ENCODE peak calls at places on chromosome 6, in six cellular contexts. D is AG08395; Q is HTR-8/SVneo; K is anterior cingulate cortex; G is brain microvascular endothelial cell; U is naive thymus-derived CD4-positive, alpha-beta T cell. P is an unnamed sample.

GRCh38 chr6:135233676-135234491 is 52.8 kb downstream of the MYB start:
- DNase-seq in D (no peak), Q (no peak), K (no peak), G (no peak), U (no peak), P (no peak)

GRCh38 chr6:1817033-1817761 is 207.5 kb downstream of the FOXC1 start:
- DNase-seq in D (no peak), Q (no peak), K (no peak), G (no peak), U (no peak), P (no peak)

GRCh38 chr6:11366183-11366933 is 133.9 kb upstream of the NEDD9 start:
- DNase-seq in D (no peak), Q (no peak), K (no peak), G (no peak), U (no peak), P (no peak)

GRCh38 chr6:157519255-157520116 is 138.5 kb downstream of the ZDHHC14 start:
- DNase-seq in D (no peak), Q (no peak), K (no peak), G (no peak), U (no peak), P (no peak)

GRCh38 chr6:31070711-31071197 is 41.6 kb downstream of the C6orf15 start:
- DNase-seq in D (peak; percentile 76), Q (peak; percentile 82), K (peak; percentile 50), G (peak; percentile 78), U (no peak), P (no peak)

GRCh38 chr6:35664945-35665344 is 23.8 kb downstream of the FKBP5 start:
- DNase-seq in D (no peak), Q (no peak), K (no peak), G (no peak), U (no peak), P (no peak)

GRCh38 chr6:111565316-111566221 is 40.1 kb downstream of the TRAF3IP2 start:
- DNase-seq in D (no peak), Q (no peak), K (no peak), G (no peak), U (no peak), P (no peak)

GRCh38 chr6:108114861-108115597 is 40.5 kb upstream of the OSTM1 start:
- DNase-seq in D (peak; percentile 55), Q (no peak), K (peak; percentile 35), G (peak; percentile 59), U (no peak), P (no peak)

GRCh38 chr6:44512868-44513641 is 125.5 kb downstream of the CDC5L start:
- DNase-seq in D (no peak), Q (no peak), K (peak; percentile 16), G (no peak), U (no peak), P (no peak)

GRCh38 chr6:168139121-168139520 is 60.1 kb upstream of the FRMD1 start:
- DNase-seq in D (no peak), Q (no peak), K (no peak), G (no peak), U (no peak), P (no peak)

GRCh38 chr6:167124753-167125152 is 1.9 kb downstream of the CCR6 start:
- DNase-seq in D (no peak), Q (no peak), K (no peak), G (no peak), U (no peak), P (no peak)

GRCh38 chr6:29792123-29793035 is 35.2 kb upstream of the HLA-G start:
- DNase-seq in D (peak; percentile 58), Q (no peak), K (peak; percentile 49), G (no peak), U (peak; percentile 68), P (no peak)

GRCh38 chr6:154370545-154370944 is 13.9 kb upstream of the IPCEF1 start:
- DNase-seq in D (peak; percentile 64), Q (peak; percentile 27), K (no peak), G (peak; percentile 47), U (peak; percentile 24), P (no peak)

GRCh38 chr6:36839819-36840379 is 655 bp upstream of the CPNE5 start:
- DNase-seq in D (peak; percentile 50), Q (no peak), K (peak; percentile 49), G (no peak), U (peak; percentile 41), P (no peak)

GRCh38 chr6:82458705-82459104 is 95.1 kb downstream of the TPBG start:
- DNase-seq in D (no peak), Q (no peak), K (no peak), G (no peak), U (no peak), P (no peak)

GRCh38 chr6:105270511-105270910 is 90.7 kb upstream of the POPDC3 start:
- DNase-seq in D (peak; percentile 36), Q (no peak), K (no peak), G (no peak), U (no peak), P (no peak)

GRCh38 chr6:163023700-163024099 is 295.9 kb downstream of the PACRG start:
- DNase-seq in D (no peak), Q (no peak), K (no peak), G (no peak), U (no peak), P (no peak)

GRCh38 chr6:30810813-30811329 is 66.5 kb upstream of the IER3 start:
- DNase-seq in D (no peak), Q (no peak), K (no peak), G (no peak), U (no peak), P (no peak)

GRCh38 chr6:12114055-12114503 is 102.0 kb downstream of the HIVEP1 start:
- DNase-seq in D (no peak), Q (no peak), K (no peak), G (no peak), U (no peak), P (no peak)

GRCh38 chr6:145502417-145502816 is 232.9 kb downstream of the EPM2A start:
- DNase-seq in D (no peak), Q (no peak), K (no peak), G (no peak), U (no peak), P (no peak)

GRCh38 chr6:151494235-151494950 is 576 bp downstream of the CCDC170 start:
- DNase-seq in D (peak; percentile 41), Q (no peak), K (peak; percentile 28), G (peak; percentile 32), U (no peak), P (no peak)

GRCh38 chr6:149851461-149851860 is 12.7 kb downstream of the LRP11 start:
- DNase-seq in D (no peak), Q (no peak), K (no peak), G (peak; percentile 43), U (no peak), P (no peak)

GRCh38 chr6:90186637-90187361 is 109.8 kb downstream of the BACH2 start:
- DNase-seq in D (no peak), Q (no peak), K (no peak), G (no peak), U (peak; percentile 75), P (no peak)

GRCh38 chr6:138404666-138405337 is 779 bp downstream of the HEBP2 start:
- DNase-seq in D (peak; percentile 24), Q (no peak), K (peak; percentile 10), G (no peak), U (peak; percentile 46), P (no peak)

GRCh38 chr6:97186416-97186999 is 96.5 kb downstream of the MMS22L start:
- DNase-seq in D (peak; percentile 64), Q (peak; percentile 13), K (peak; percentile 30), G (peak; percentile 64), U (peak; percentile 51), P (peak; percentile 38)

GRCh38 chr6:148629197-148629909 is 117.5 kb upstream of the UST start:
- DNase-seq in D (peak; percentile 85), Q (no peak), K (no peak), G (no peak), U (no peak), P (no peak)

GRCh38 chr6:161401910-161402309 is 128.0 kb upstream of the AGPAT4 start:
- DNase-seq in D (no peak), Q (no peak), K (no peak), G (no peak), U (no peak), P (no peak)

GRCh38 chr6:157912326-157912725 is 69.3 kb upstream of the SYNJ2 start:
- DNase-seq in D (peak; percentile 87), Q (peak; percentile 67), K (peak; percentile 20), G (peak; percentile 88), U (no peak), P (no peak)

GRCh38 chr6:39953076-39953623 is 18.9 kb upstream of the MOCS1 start:
- DNase-seq in D (no peak), Q (no peak), K (no peak), G (no peak), U (no peak), P (no peak)

GRCh38 chr6:148492654-148493290 is 150.1 kb downstream of the SASH1 start:
- DNase-seq in D (peak; percentile 58), Q (no peak), K (no peak), G (no peak), U (no peak), P (no peak)

GRCh38 chr6:166929534-166930189 is 26.7 kb downstream of the RNASET2 start:
- DNase-seq in D (no peak), Q (no peak), K (no peak), G (no peak), U (no peak), P (no peak)

GRCh38 chr6:144190593-144190992 is 40.3 kb downstream of the STX11 start:
- DNase-seq in D (peak; percentile 30), Q (no peak), K (no peak), G (no peak), U (no peak), P (no peak)

GRCh38 chr6:40753048-40753447 is 165.9 kb upstream of the LRFN2 start:
- DNase-seq in D (no peak), Q (no peak), K (no peak), G (no peak), U (no peak), P (no peak)